ENCODE peak calls at places on chromosomes 3 and 15, in four cellular contexts. U is fibroblast of the aortic adventitia, D is mammary epithelial cell, X is left ventricle myocardium inferior. G is an unnamed sample.

GRCh38 chr3:22475665-22476064 is 724.7 kb upstream of the ZNF385D start:
- DNase-seq in X (no peak), D (peak; percentile 15), U (no peak), G (no peak)

GRCh38 chr3:30751610-30752299 is 142.7 kb downstream of the GADL1 start:
- DNase-seq in D (peak; percentile 24), X (peak; percentile 33), U (peak; percentile 68), G (peak; percentile 52)

GRCh38 chr3:242986-243706 is 46.6 kb downstream of the CHL1 start:
- DNase-seq in U (peak; percentile 5), X (no peak), D (no peak), G (no peak)

GRCh38 chr3:66038726-66039589 is at the start of gene MAGI1:
- DNase-seq in D (peak; percentile 93), X (peak; percentile 87), U (peak; percentile 96), G (peak; percentile 96)

GRCh38 chr3:175432338-175433025 is 573.3 kb downstream of the NAALADL2 start:
- DNase-seq in D (no peak), X (no peak), U (peak; percentile 69), G (peak; percentile 49)

GRCh38 chr15:64502537-64502936 is 42.2 kb downstream of the ZNF609 start:
- DNase-seq in X (no peak), U (no peak), D (no peak), G (peak; percentile 45)

GRCh38 chr15:55372701-55373440 is 35.3 kb downstream of the CCPG1 start:
- DNase-seq in X (no peak), D (no peak), U (no peak), G (no peak)

GRCh38 chr3:110526732-110527727 is 544.6 kb upstream of the NECTIN3 start:
- DNase-seq in D (peak; percentile 82), X (no peak), U (peak; percentile 93), G (peak; percentile 94)

GRCh38 chr3:170918715-170919114 is 10.3 kb upstream of the EIF5A2 start:
- DNase-seq in X (no peak), U (no peak), D (no peak), G (no peak)

GRCh38 chr3:157123621-157124020 is 36.3 kb downstream of the CCNL1 start:
- DNase-seq in D (peak; percentile 79), X (no peak), U (peak; percentile 63), G (no peak)

GRCh38 chr15:65460948-65461347 is 38.2 kb upstream of the IGDCC4 start:
- DNase-seq in X (no peak), U (no peak), D (peak; percentile 23), G (peak; percentile 15)

GRCh38 chr15:67110400-67110799 is 45.0 kb downstream of the SMAD3 start:
- DNase-seq in U (no peak), X (no peak), D (no peak), G (no peak)

GRCh38 chr3:128482857-128483656 is 9.9 kb downstream of the GATA2 start:
- DNase-seq in X (no peak), U (peak; percentile 60), D (peak; percentile 19), G (peak; percentile 89)

DNA sequence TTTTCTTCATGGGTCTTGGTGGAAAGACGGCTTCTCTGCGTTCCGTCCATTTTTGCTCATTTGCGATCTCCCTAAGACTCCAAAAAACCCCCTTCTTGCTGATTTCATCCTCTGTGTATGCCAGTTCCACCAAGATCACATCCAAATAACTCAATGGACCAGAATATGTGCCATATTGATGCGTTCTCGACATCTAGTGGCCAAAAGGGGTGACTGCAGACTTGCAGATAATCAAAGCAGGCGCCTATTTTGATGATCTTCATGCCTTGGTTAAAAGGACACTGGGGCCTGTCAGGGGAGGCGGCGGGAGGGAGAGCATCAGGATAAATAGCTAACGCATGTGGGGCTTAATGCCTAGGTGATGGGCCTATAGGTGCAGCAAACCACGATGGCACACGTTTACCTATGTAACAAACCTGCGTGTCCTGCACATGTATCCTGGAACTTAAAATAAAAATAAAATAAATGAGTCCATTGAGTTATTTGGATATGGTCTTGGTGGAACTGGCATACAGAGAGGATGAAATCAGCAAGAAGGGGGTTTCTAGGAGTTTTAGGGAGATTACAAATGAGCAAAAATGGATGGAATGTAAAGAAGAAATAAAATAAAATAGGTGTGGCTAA is 104.2 kb upstream of the RAD18 start:
- DNase-seq in D (peak; percentile 23), U (peak; percentile 79), X (no peak), G (peak; percentile 71)
- TF ChIP-seq CTCF in D (peak; percentile 73), U (peak; percentile 99), X (peak; percentile 97), G (peak; percentile 99)

GRCh38 chr3:52844290-52844985 is 9.6 kb upstream of the MUSTN1 start:
- DNase-seq in U (no peak), D (no peak), X (no peak), G (no peak)
- H3K4me3 ChIP-seq in U (no peak overlapping the region), D (no peak overlapping the region), X (peak overlapping the region; percentile 12), G (no peak overlapping the region)

GRCh38 chr15:51382787-51383186 is 41.3 kb downstream of the GLDN start:
- DNase-seq in X (no peak), U (peak; percentile 68), D (peak; percentile 36), G (peak; percentile 50)
- TF ChIP-seq CTCF in X (peak; percentile 54), U (peak; percentile 87), D (peak; percentile 70), G (peak; percentile 83)

GRCh38 chr3:194296832-194297666 is 54.1 kb downstream of the CPN2 start:
- DNase-seq in X (no peak), D (no peak), U (no peak), G (no peak)
- H3K4me3 ChIP-seq in X (peak overlapping the region; percentile 57), D (peak overlapping the region; percentile 13), U (peak overlapping the region; percentile 31), G (peak overlapping the region; percentile 42)